ENCODE peak calls at places on chromosomes 2 and 18, in six cellular contexts. One of them, this sample, is unnamed.

GRCh38 chr2:113203901-113204519 is 30.2 kb downstream of the PSD4 start:
- DNase-seq in sigmoid colon: no peak
- DNase-seq in M059J: peak
- DNase-seq in NCI-H1694: peak
- DNase-seq in psoas muscle: peak
- DNase-seq in posterior vena cava: peak
- DNase-seq in this sample: peak

GRCh38 chr2:3200420-3200939 is 177.1 kb downstream of the EIPR1 start:
- DNase-seq in sigmoid colon: no peak
- DNase-seq in M059J: no peak
- DNase-seq in NCI-H1694: no peak
- DNase-seq in psoas muscle: peak
- DNase-seq in posterior vena cava: no peak
- DNase-seq in this sample: no peak

GRCh38 chr2:215590353-215590752 is 154.5 kb upstream of the FN1 start:
- DNase-seq in sigmoid colon: no peak
- DNase-seq in posterior vena cava: no peak
- DNase-seq in M059J: peak
- DNase-seq in NCI-H1694: peak
- DNase-seq in psoas muscle: no peak
- DNase-seq in this sample: no peak

GRCh38 chr2:211816739-211817138 is 721.9 kb downstream of the ERBB4 start:
- DNase-seq in NCI-H1694: no peak
- DNase-seq in posterior vena cava: no peak
- DNase-seq in sigmoid colon: no peak
- DNase-seq in psoas muscle: no peak
- DNase-seq in M059J: no peak
- DNase-seq in this sample: no peak

GRCh38 chr2:231648579-231649174 is 56.0 kb downstream of the TEX44 start:
- DNase-seq in posterior vena cava: no peak
- DNase-seq in psoas muscle: peak
- DNase-seq in M059J: peak
- DNase-seq in NCI-H1694: peak
- DNase-seq in sigmoid colon: peak
- DNase-seq in this sample: peak

GRCh38 chr2:235721586-235721985 is 227.7 kb downstream of the AGAP1 start:
- DNase-seq in NCI-H1694: no peak
- DNase-seq in posterior vena cava: no peak
- DNase-seq in psoas muscle: no peak
- DNase-seq in M059J: no peak
- DNase-seq in sigmoid colon: peak
- DNase-seq in this sample: no peak

GRCh38 chr2:66563473-66563872 is 128.5 kb downstream of the MEIS1 start:
- DNase-seq in NCI-H1694: no peak
- DNase-seq in sigmoid colon: no peak
- DNase-seq in psoas muscle: no peak
- DNase-seq in M059J: no peak
- DNase-seq in posterior vena cava: no peak
- DNase-seq in this sample: no peak

GRCh38 chr2:68414862-68415261 is 49.8 kb downstream of the PLEK start:
- DNase-seq in NCI-H1694: no peak
- DNase-seq in psoas muscle: no peak
- DNase-seq in sigmoid colon: no peak
- DNase-seq in M059J: no peak
- DNase-seq in posterior vena cava: peak
- DNase-seq in this sample: no peak

GRCh38 chr2:222862068-222862914 is 1.5 kb downstream of the ACSL3 start:
- DNase-seq in psoas muscle: no peak
- DNase-seq in posterior vena cava: no peak
- DNase-seq in sigmoid colon: no peak
- DNase-seq in M059J: peak
- DNase-seq in NCI-H1694: no peak
- DNase-seq in this sample: no peak

GRCh38 chr2:119431155-119431975 is at the start of gene TMEM37:
- DNase-seq in NCI-H1694: no peak
- DNase-seq in M059J: peak
- DNase-seq in sigmoid colon: peak
- DNase-seq in posterior vena cava: peak
- DNase-seq in psoas muscle: peak
- DNase-seq in this sample: peak

GRCh38 chr18:62768172-62768943 is 53.0 kb downstream of the PHLPP1 start:
- DNase-seq in posterior vena cava: no peak
- DNase-seq in M059J: no peak
- DNase-seq in psoas muscle: no peak
- DNase-seq in sigmoid colon: no peak
- DNase-seq in NCI-H1694: no peak
- DNase-seq in this sample: no peak

GRCh38 chr2:181459646-181460045 is 2.5 kb downstream of the ITGA4 start:
- DNase-seq in psoas muscle: no peak
- DNase-seq in NCI-H1694: no peak
- DNase-seq in sigmoid colon: no peak
- DNase-seq in M059J: peak
- DNase-seq in posterior vena cava: no peak
- DNase-seq in this sample: no peak

GRCh38 chr2:219249203-219249980 is 3.7 kb upstream of the TUBA4B start:
- DNase-seq in psoas muscle: peak
- DNase-seq in M059J: peak
- DNase-seq in sigmoid colon: peak
- DNase-seq in NCI-H1694: peak
- DNase-seq in posterior vena cava: no peak
- DNase-seq in this sample: peak

GRCh38 chr2:55843096-55843991 is 80.2 kb downstream of the EFEMP1 start:
- DNase-seq in M059J: peak
- DNase-seq in posterior vena cava: no peak
- DNase-seq in psoas muscle: no peak
- DNase-seq in NCI-H1694: no peak
- DNase-seq in sigmoid colon: no peak
- DNase-seq in this sample: no peak

GRCh38 chr2:213861638-213862037 is 549.2 kb upstream of the VWC2L start:
- DNase-seq in M059J: no peak
- DNase-seq in psoas muscle: no peak
- DNase-seq in NCI-H1694: no peak
- DNase-seq in sigmoid colon: no peak
- DNase-seq in posterior vena cava: no peak
- DNase-seq in this sample: no peak

GRCh38 chr2:215973954-215974699 is 39.2 kb downstream of the MREG start:
- DNase-seq in posterior vena cava: no peak
- DNase-seq in sigmoid colon: no peak
- DNase-seq in psoas muscle: no peak
- DNase-seq in NCI-H1694: no peak
- DNase-seq in M059J: peak
- DNase-seq in this sample: no peak

GRCh38 chr2:207258191-207258991 is 92.6 kb upstream of the KLF7 start:
- DNase-seq in M059J: peak
- DNase-seq in sigmoid colon: peak
- DNase-seq in psoas muscle: peak
- DNase-seq in posterior vena cava: peak
- DNase-seq in NCI-H1694: peak
- DNase-seq in this sample: no peak

GRCh38 chr2:167438206-167438605 is 549.9 kb downstream of the XIRP2 start:
- DNase-seq in sigmoid colon: no peak
- DNase-seq in M059J: peak
- DNase-seq in psoas muscle: no peak
- DNase-seq in NCI-H1694: no peak
- DNase-seq in posterior vena cava: no peak
- DNase-seq in this sample: no peak

This sample was measured in Right ventricle myocardium inferior.